ENCODE peak calls at places on chromosomes 16 and 17, in seven cellular contexts. X is putamen; F is A172; Y is GM04503; G is mesendoderm; T is left colon; A is stimulated activated CD4-positive, alpha-beta T cell treated with anti-CD3 and anti-CD28 coated beads, Interleukin-4, amount 100 ng/mL, for 1 hour. H is an unnamed sample.

GRCh38 chr16:16118337-16118736 is 105.0 kb downstream of the ABCC6 start:
- DNase-seq in X (no peak), T (no peak), G (no peak), F (no peak), Y (no peak), A (no peak), H (no peak)

GRCh38 chr17:46854948-46855347 is 3.6 kb downstream of the WNT9B start:
- DNase-seq in A (no peak), Y (no peak), F (no peak), G (no peak), T (no peak), X (no peak), H (no peak)

GRCh38 chr17:27808629-27809028 is 8.3 kb upstream of the NOS2 start:
- DNase-seq in F (no peak), X (no peak), T (no peak), Y (no peak), A (peak; percentile 25), G (no peak), H (no peak)

GRCh38 chr16:4021916-4022315 is 94.3 kb downstream of the ADCY9 start:
- DNase-seq in Y (no peak), F (no peak), X (no peak), A (no peak), T (no peak), G (no peak), H (no peak)

GRCh38 chr17:35809855-35810461 is 674 bp downstream of the TAF15 start:
- DNase-seq in G (no peak), X (peak; percentile 42), A (no peak), F (peak; percentile 44), T (peak; percentile 60), Y (no peak), H (no peak)

GRCh38 chr17:59754547-59754946 is 47.1 kb downstream of the VMP1 start:
- DNase-seq in G (peak; percentile 64), Y (peak; percentile 79), T (no peak), X (no peak), A (no peak), F (peak; percentile 97), H (no peak)

GRCh38 chr17:69557339-69557738 is 142.8 kb downstream of the MAP2K6 start:
- DNase-seq in Y (no peak), X (no peak), F (no peak), A (no peak), G (no peak), T (no peak), H (no peak)

GRCh38 chr16:58087209-58087913 is 41.8 kb downstream of the CFAP20 start:
- DNase-seq in T (no peak), X (no peak), G (no peak), A (no peak), F (no peak), Y (no peak), H (no peak)

GRCh38 chr16:495127-495748 is 32.3 kb upstream of the CAPN15 start:
- DNase-seq in Y (no peak), X (no peak), A (no peak), T (no peak), G (peak; percentile 85), F (peak; percentile 28), H (peak; percentile 61)

GRCh38 chr17:77840576-77841160 is 117.8 kb upstream of the TNRC6C start:
- DNase-seq in T (no peak), A (no peak), G (no peak), F (no peak), Y (no peak), X (no peak), H (no peak)

GRCh38 chr16:13448346-13448745 is 471.6 kb upstream of the ERCC4 start:
- DNase-seq in T (no peak), G (no peak), F (no peak), Y (no peak), X (no peak), A (no peak), H (no peak)

GRCh38 chr17:78991017-78991783 is 11.5 kb upstream of the LGALS3BP start:
- DNase-seq in F (no peak), X (no peak), T (peak; percentile 21), A (no peak), G (no peak), Y (no peak), H (no peak)

GRCh38 chr17:57672205-57672632 is 72.9 kb downstream of the CCDC182 start:
- DNase-seq in F (peak; percentile 65), Y (peak; percentile 32), A (no peak), X (no peak), T (no peak), G (no peak), H (no peak)

GRCh38 chr16:1976216-1976520 is 4.3 kb downstream of the TBL3 start:
- DNase-seq in G (no peak), Y (no peak), F (no peak), T (no peak), X (no peak), A (no peak), H (no peak)

GRCh38 chr17:20216154-20216815 is 207.1 kb downstream of the SPECC1 start:
- DNase-seq in A (no peak), F (no peak), T (no peak), X (no peak), G (peak; percentile 21), Y (no peak), H (no peak)

GRCh38 chr16:55735120-55735781 is 79.5 kb downstream of the SLC6A2 start:
- DNase-seq in A (no peak), T (no peak), G (peak; percentile 40), Y (no peak), F (no peak), X (no peak), H (no peak)

GRCh38 chr16:1063728-1064127 is 8.8 kb upstream of the SSTR5 start:
- DNase-seq in Y (no peak), G (no peak), A (no peak), X (no peak), F (no peak), T (no peak), H (no peak)

GRCh38 chr17:64775701-64776570 is 113.8 kb upstream of the SMURF2 start:
- DNase-seq in F (no peak), X (no peak), T (no peak), Y (no peak), A (no peak), G (no peak), H (no peak)

GRCh38 chr17:69928586-69928985 is 146.4 kb upstream of the KCNJ16 start:
- DNase-seq in Y (no peak), F (no peak), T (no peak), A (no peak), X (no peak), G (no peak), H (no peak)

GRCh38 chr16:57976331-57976796 is 5.4 kb upstream of the CNGB1 start:
- DNase-seq in A (no peak), G (no peak), X (peak; percentile 64), Y (no peak), F (no peak), T (no peak), H (no peak)

GRCh38 chr16:57694556-57695377 is at the start of gene DRC7:
- DNase-seq in X (peak; percentile 48), A (no peak), F (peak; percentile 28), Y (no peak), T (no peak), G (peak; percentile 92), H (peak; percentile 69)

GRCh38 chr17:33987162-33987561 is 267.9 kb upstream of the CCL2 start:
- DNase-seq in Y (no peak), X (no peak), F (no peak), T (no peak), A (no peak), G (no peak), H (no peak)

GRCh38 chr17:34071891-34072420 is 183.1 kb upstream of the CCL2 start:
- DNase-seq in Y (no peak), T (no peak), F (no peak), G (no peak), X (no peak), A (no peak), H (no peak)

GRCh38 chr16:19913306-19913717 is 28.7 kb upstream of the GPRC5B start:
- DNase-seq in A (no peak), F (no peak), X (no peak), Y (no peak), G (no peak), T (no peak), H (no peak)

GRCh38 chr17:51120357-51120738 is 320 bp downstream of the SPAG9 start:
- DNase-seq in T (peak; percentile 62), A (peak; percentile 50), G (peak; percentile 71), X (peak; percentile 49), Y (no peak), F (no peak), H (no peak)

GRCh38 chr17:1736348-1737281 is 6.1 kb upstream of the SERPINF2 start:
- DNase-seq in A (peak; percentile 68), Y (no peak), T (no peak), F (peak; percentile 64), G (no peak), X (peak; percentile 61), H (no peak)

GRCh38 chr17:59402760-59403159 is 71.3 kb downstream of the YPEL2 start:
- DNase-seq in F (no peak), Y (no peak), G (no peak), T (no peak), A (no peak), X (no peak), H (no peak)

GRCh38 chr16:89135166-89135565 is 36.4 kb upstream of the CDH15 start:
- DNase-seq in F (no peak), X (no peak), Y (no peak), G (no peak), T (no peak), A (no peak), H (no peak)

GRCh38 chr16:27317738-27318398 is 4.1 kb downstream of the IL4R start:
- DNase-seq in X (no peak), A (peak; percentile 44), T (no peak), G (no peak), Y (no peak), F (no peak), H (no peak)

GRCh38 chr17:57256708-57257112 is 387 bp downstream of the MSI2 start:
- DNase-seq in T (no peak), Y (no peak), X (no peak), F (no peak), G (peak; percentile 50), A (peak; percentile 52), H (no peak)

GRCh38 chr16:73202176-73202729 is 154.3 kb upstream of the ZFHX3 start:
- DNase-seq in F (peak; percentile 11), T (peak; percentile 84), A (no peak), X (no peak), G (no peak), Y (peak; percentile 99), H (no peak)

GRCh38 chr17:70137451-70138230 is 31.7 kb upstream of the KCNJ2 start:
- DNase-seq in G (peak; percentile 60), Y (peak; percentile 81), X (peak; percentile 48), T (peak; percentile 42), F (peak; percentile 60), A (no peak), H (no peak)

GRCh38 chr17:78820122-78820792 is 20.4 kb downstream of the USP36 start:
- DNase-seq in T (no peak), F (no peak), Y (no peak), G (no peak), X (no peak), A (no peak), H (no peak)

GRCh38 chr17:29549169-29549935 is 17.5 kb downstream of the ABHD15 start:
- DNase-seq in F (no peak), Y (no peak), X (no peak), G (no peak), T (no peak), A (no peak), H (no peak)

GRCh38 chr16:3067929-3068288 is 2.5 kb downstream of the IL32 start:
- DNase-seq in A (no peak), Y (no peak), X (no peak), T (no peak), F (no peak), G (no peak), H (no peak)

H was measured in endothelial cell.